ENCODE peak calls at places on chromosomes 3 and 15, in six cellular contexts. Q is transverse colon, S is IMR-90, C is body of pancreas, G is ovary, P is right lobe of liver. L is an unnamed sample.

GRCh38 chr3:71371282-71371681 is 212.2 kb downstream of the FOXP1 start:
- DNase-seq in Q (no peak), S (no peak), C (no peak), G (no peak), P (no peak), L (no peak)

GRCh38 chr3:13637953-13638352 is 89.0 kb downstream of the FBLN2 start:
- DNase-seq in Q (no peak), S (no peak), C (no peak), G (no peak), P (no peak), L (no peak)

GRCh38 chr3:128801779-128802369 is 75.9 kb downstream of the RAB7A start:
- DNase-seq in Q (no peak), S (no peak), C (no peak), G (no peak), P (no peak), L (no peak)

GRCh38 chr15:24617646-24618045 is 57.9 kb upstream of the NPAP1 start:
- DNase-seq in Q (no peak), S (no peak), C (no peak), G (no peak), P (no peak), L (no peak)

GRCh38 chr3:54696313-54696712 is 231.5 kb downstream of the LRTM1 start:
- DNase-seq in Q (no peak), S (no peak), C (no peak), G (no peak), P (no peak), L (no peak)

GRCh38 chr3:42262525-42262924 is 3.5 kb downstream of the CCK start:
- DNase-seq in Q (no peak), S (peak; percentile 80), C (no peak), G (no peak), P (no peak), L (no peak)

GRCh38 chr3:39180546-39181346 is 11.6 kb downstream of the XIRP1 start:
- DNase-seq in Q (peak; percentile 97), S (peak; percentile 54), C (peak; percentile 97), G (peak; percentile 90), P (peak; percentile 97), L (peak; percentile 98)

GRCh38 chr3:149330609-149331008 is 2.8 kb downstream of the TM4SF18 start:
- DNase-seq in Q (no peak), S (peak; percentile 31), C (no peak), G (no peak), P (no peak), L (no peak)

GRCh38 chr3:195762611-195763247 is 42.0 kb downstream of the MUC20 start:
- DNase-seq in Q (no peak), S (no peak), C (no peak), G (no peak), P (peak; percentile 52), L (no peak)

DNA sequence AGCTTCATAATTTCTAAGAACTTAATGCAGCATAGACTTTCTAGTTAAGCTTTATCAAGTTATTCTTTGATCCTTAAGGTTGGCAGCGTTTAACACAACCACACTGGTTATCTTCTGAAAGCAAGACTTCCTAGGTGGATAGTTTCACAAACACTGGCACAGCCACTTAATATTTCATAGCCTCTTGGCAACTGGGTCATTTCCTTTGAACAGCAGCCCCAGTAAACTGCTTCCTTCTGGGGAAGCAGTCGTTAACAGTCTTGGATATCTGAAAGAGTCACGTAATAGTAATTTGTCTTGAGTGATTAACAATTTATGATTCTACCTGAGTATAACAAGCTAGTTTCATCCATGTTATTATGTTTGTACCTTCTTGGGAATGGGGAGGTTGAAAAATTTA is 45.9 kb upstream of the ABHD10 start:
- DNase-seq in Q (no peak), S (no peak), C (no peak), G (no peak), P (no peak), L (no peak)
- TF ChIP-seq POLR2A in Q (no peak), S (no peak), C (no peak), G (no peak), P (no peak), L (no peak)

DNA sequence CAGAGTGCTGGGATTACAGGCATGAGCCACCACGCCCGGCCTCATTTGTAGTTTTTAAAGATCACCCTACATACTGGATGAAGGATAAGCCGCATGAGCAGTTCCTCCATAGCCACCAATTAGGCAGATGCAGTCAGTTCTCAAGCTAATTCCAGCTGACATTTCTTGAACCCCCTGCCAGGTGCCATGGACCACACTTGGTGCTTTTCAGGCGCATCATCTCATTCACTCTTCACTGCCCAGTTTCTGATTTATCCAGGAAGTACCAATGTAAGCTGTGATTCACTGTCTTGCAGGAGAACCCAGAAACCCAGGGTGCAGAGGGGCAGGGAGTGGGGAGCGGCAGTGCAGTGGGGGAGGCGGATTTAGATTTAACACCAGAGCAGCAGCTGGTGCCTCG is 56.5 kb upstream of the RASA2 start:
- DNase-seq in Q (no peak), S (no peak), C (no peak), G (no peak), P (no peak), L (no peak)
- H3K4me1 ChIP-seq in Q (peaks cover 50% of the 10 kb centered on the region), S (peaks cover 33% of the 10 kb centered on the region), C (peaks cover 82% of the 10 kb centered on the region), G (peaks cover 21% of the 10 kb centered on the region), P (peaks cover 49% of the 10 kb centered on the region), L (peaks cover 51% of the 10 kb centered on the region)

GRCh38 chr3:46897031-46897430 is 19.5 kb downstream of the PTH1R start:
- DNase-seq in Q (no peak), S (no peak), C (no peak), G (no peak), P (peak; percentile 26), L (no peak)
- TF ChIP-seq CTCF in Q (no peak), S (no peak), C (no peak), G (no peak), P (no peak), L (no peak)

GRCh38 chr3:103693831-103694230 is 1259.0 kb downstream of the ZPLD1 start:
- DNase-seq in Q (no peak), S (no peak), C (no peak), G (no peak), P (no peak), L (no peak)

GRCh38 chr3:103698646-103699045 is 1263.8 kb downstream of the ZPLD1 start:
- DNase-seq in Q (no peak), S (no peak), C (no peak), G (no peak), P (no peak), L (no peak)

GRCh38 chr3:103699228-103699627 is 1264.4 kb downstream of the ZPLD1 start:
- DNase-seq in Q (no peak), S (no peak), C (no peak), G (no peak), P (no peak), L (no peak)
- TF ChIP-seq POLR2A in Q (no peak), S (no peak), C (no peak), G (no peak), P (no peak), L (no peak)

DNA sequence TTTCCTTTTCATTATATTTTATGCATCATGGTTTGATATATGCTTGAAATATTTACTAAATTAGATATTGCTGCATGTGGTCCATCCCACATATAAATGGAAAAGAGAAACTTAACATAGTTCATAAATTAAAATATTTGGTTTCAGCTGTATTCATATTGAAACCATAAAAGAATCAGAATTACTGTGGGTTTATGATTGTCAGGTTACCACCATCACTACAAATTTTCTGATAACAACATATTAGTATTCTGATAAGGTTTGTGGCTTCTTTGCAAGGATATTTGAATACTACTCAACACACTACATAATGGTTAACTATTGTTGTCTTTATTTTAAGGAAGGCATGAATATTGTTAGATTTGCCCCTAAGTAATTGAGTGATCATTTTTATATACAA is 235.5 kb downstream of the UBE2E2 start:
- DNase-seq in Q (no peak), S (no peak), C (no peak), G (no peak), P (no peak), L (no peak)
- H3K4me1 ChIP-seq in Q (no peaks in the 10 kb centered on the region), S (no peaks in the 10 kb centered on the region), C (no peaks in the 10 kb centered on the region), G (no peaks in the 10 kb centered on the region), P (no peaks in the 10 kb centered on the region), L (no peaks in the 10 kb centered on the region)

DNA sequence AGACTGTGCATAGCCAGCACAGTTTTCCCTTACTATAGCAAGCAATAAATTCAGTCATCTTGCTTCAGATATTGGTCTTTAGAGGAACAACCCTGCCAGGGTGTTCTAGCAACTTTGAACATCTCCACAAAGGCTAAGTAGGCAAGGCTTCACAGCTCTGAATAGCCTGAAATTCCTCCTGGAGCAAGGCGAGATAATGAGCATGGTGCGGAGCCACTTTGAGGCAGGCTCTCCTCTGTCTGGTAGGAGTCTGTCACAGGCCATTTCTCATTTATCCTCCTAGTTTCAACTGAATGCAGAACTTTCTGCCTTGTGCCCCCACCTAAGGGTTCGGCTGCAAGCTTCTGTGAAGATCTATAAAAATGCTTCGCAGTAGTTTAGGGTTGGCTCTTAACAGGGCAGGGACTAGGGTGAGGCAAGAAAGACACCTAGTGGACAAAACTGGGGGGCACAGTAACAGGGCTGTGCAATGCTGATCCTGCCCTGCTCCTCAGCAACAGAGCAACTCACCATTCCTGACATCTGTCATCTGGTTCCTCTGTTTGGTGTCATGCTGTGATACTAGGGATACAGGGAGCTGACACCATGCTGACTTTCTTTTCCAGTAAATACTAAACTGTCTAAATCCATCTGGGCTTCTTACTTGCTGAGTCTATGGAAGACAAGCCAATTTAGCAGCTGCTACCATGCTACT is 16.6 kb upstream of the EHHADH start:
- DNase-seq in Q (peak; percentile 26), S (peak; percentile 31), C (no peak), G (no peak), P (no peak), L (no peak)
- TF ChIP-seq CTCF in Q (peak; percentile 53), S (peak; percentile 54), C (no peak), G (no peak), P (peak; percentile 58), L (peak; percentile 22)

GRCh38 chr15:95247068-95247984 is 1016.0 kb downstream of the MCTP2 start:
- DNase-seq in Q (no peak), S (peak; percentile 98), C (no peak), G (no peak), P (no peak), L (no peak)
- TF ChIP-seq POLR2A in Q (no peak), S (no peak), C (no peak), G (no peak), P (no peak), L (no peak)

GRCh38 chr15:73959801-73960200 is 32.3 kb downstream of the STOML1 start:
- DNase-seq in Q (no peak), S (no peak), C (no peak), G (no peak), P (no peak), L (no peak)

GRCh38 chr15:73965094-73965729 is 26.9 kb downstream of the STOML1 start:
- DNase-seq in Q (no peak), S (no peak), C (no peak), G (no peak), P (no peak), L (no peak)

GRCh38 chr15:73965730-73966103 is 26.4 kb downstream of the STOML1 start:
- DNase-seq in Q (no peak), S (peak; percentile 70), C (no peak), G (no peak), P (no peak), L (no peak)

GRCh38 chr15:73964736-73965093 is 27.4 kb downstream of the STOML1 start:
- DNase-seq in Q (peak; percentile 86), S (peak; percentile 72), C (peak; percentile 77), G (peak; percentile 70), P (peak; percentile 69), L (peak; percentile 71)

GRCh38 chr15:73962409-73962808 is 29.7 kb downstream of the STOML1 start:
- DNase-seq in Q (no peak), S (no peak), C (no peak), G (no peak), P (no peak), L (no peak)
- H3K4me1 ChIP-seq in Q (peaks cover 7% of the 10 kb centered on the region), S (peaks cover 12% of the 10 kb centered on the region), C (peaks cover 6% of the 10 kb centered on the region), G (no peaks in the 10 kb centered on the region), P (no peaks in the 10 kb centered on the region), L (peaks cover 3% of the 10 kb centered on the region)